ENCODE peak calls at places on chromosome 9, in six cellular contexts. Z is BJ; A is neural crest cell; I is CD8-positive, alpha-beta T cell; M is fibroblast of lung; V is endothelial cell. O is an unnamed sample.

GRCh38 chr9:137449931-137450537 is 8.9 kb upstream of the ENTPD8 start:
- DNase-seq in Z (no peak), A (no peak), I (peak), M (no peak), V (peak), O (no peak)

GRCh38 chr9:89483592-89484474 is 14.1 kb downstream of the SEMA4D start:
- DNase-seq in Z (no peak), A (no peak), I (peak), M (no peak), V (no peak), O (no peak)

GRCh38 chr9:87816041-87816440 is 66.6 kb upstream of the SPATA31E1 start:
- DNase-seq in Z (no peak), A (no peak), I (no peak), M (peak), V (no peak), O (no peak)

GRCh38 chr9:120477534-120478001 is 102.4 kb downstream of the CDK5RAP2 start:
- DNase-seq in Z (peak), A (peak), I (no peak), M (peak), V (peak), O (peak)

GRCh38 chr9:89352451-89352850 is 34.2 kb downstream of the SECISBP2 start:
- DNase-seq in Z (no peak), A (no peak), I (no peak), M (no peak), V (no peak), O (no peak)

GRCh38 chr9:87682618-87683017 is 43.3 kb upstream of the CTSL start:
- DNase-seq in Z (no peak), A (no peak), I (no peak), M (no peak), V (no peak), O (no peak)

GRCh38 chr9:81032831-81033230 is 656.5 kb downstream of the TLE1 start:
- DNase-seq in Z (no peak), A (peak), I (no peak), M (peak), V (no peak), O (no peak)

GRCh38 chr9:136625101-136626065 is 37.3 kb upstream of the EGFL7 start:
- DNase-seq in Z (no peak), A (no peak), I (no peak), M (peak), V (no peak), O (no peak)

GRCh38 chr9:76803083-76803482 is 38.8 kb downstream of the PCA3 start:
- DNase-seq in Z (no peak), A (no peak), I (no peak), M (no peak), V (no peak), O (no peak)

GRCh38 chr9:22228542-22228941 is 218.1 kb upstream of the DMRTA1 start:
- DNase-seq in Z (no peak), A (no peak), I (no peak), M (peak), V (no peak), O (no peak)
- TF ChIP-seq CTCF in Z (peak), A (peak), I (no peak), M (no peak), V (no peak), O (no peak)

DNA sequence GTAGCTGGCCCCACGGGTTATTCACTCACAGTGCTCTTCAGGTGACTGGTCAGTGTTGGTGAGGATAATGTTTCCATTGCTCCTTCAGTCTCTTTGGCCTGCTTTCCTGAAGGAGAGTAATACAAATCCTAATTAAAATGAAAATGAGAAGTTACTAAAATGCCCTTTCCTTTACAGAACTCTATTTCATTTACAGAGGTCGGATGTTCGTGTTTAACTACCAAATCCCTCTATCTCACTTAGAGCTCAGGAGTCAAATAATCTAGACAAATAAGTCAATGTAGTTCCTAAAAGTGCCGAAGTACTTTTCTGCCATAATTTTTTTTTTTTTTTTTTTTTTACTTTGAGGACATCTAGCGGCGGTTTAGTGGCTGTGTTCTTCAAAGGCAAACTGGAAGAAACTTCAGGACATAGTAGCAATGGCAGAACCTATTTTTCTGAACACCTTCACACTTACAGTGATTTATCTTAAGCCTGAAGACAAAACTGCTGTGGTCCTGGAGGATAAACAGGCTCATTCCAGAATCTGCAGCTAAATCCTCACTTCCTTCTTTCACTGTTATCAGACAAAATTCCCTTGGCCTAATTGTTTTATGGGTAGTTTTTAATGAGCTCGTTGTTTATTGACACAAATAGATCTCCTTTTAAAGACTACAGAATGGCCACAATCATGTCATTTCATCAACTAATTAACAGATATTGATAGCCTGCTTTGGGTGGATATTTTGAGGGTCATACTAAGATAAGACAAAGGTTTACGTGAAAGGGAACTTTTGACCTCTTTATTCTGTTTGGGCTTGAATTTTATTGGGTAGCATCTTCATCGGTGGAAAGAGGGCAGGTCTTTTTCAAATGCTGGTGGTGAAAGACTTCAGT is 207.6 kb upstream of the DMRTA1 start:
- DNase-seq in Z (no peak), A (no peak), I (no peak), M (peak), V (no peak), O (no peak)
- TF ChIP-seq CTCF in Z (peak), A (peak), I (no peak), M (peak), V (peak), O (no peak)

GRCh38 chr9:133582501-133583045 is 26.6 kb downstream of the FAM163B start:
- DNase-seq in Z (no peak), A (no peak), I (no peak), M (no peak), V (no peak), O (no peak)
- TF ChIP-seq CTCF in Z (no peak), A (no peak), I (no peak), M (no peak), V (no peak), O (no peak)

GRCh38 chr9:4600363-4600762 is 61.7 kb upstream of the PLPP6 start:
- DNase-seq in Z (no peak), A (no peak), I (no peak), M (no peak), V (no peak), O (no peak)
- TF ChIP-seq CTCF in Z (no peak), A (no peak), I (no peak), M (no peak), V (no peak), O (no peak)

GRCh38 chr9:130888146-130888885 is 8.3 kb downstream of the QRFP start:
- DNase-seq in Z (no peak), A (no peak), I (no peak), M (no peak), V (no peak), O (no peak)
- TF ChIP-seq CTCF in Z (no peak), A (no peak), I (no peak), M (no peak), V (no peak), O (no peak)

GRCh38 chr9:133982971-133983720 is 9.0 kb downstream of the VAV2 start:
- DNase-seq in Z (no peak), A (no peak), I (no peak), M (no peak), V (no peak), O (no peak)
- TF ChIP-seq CTCF in Z (no peak), A (no peak), I (no peak), M (no peak), V (no peak), O (no peak)

GRCh38 chr9:18824095-18824666 is 208.8 kb downstream of the SAXO1 start:
- DNase-seq in Z (no peak), A (no peak), I (no peak), M (no peak), V (no peak), O (no peak)
- TF ChIP-seq CTCF in Z (peak), A (peak), I (no peak), M (no peak), V (no peak), O (no peak)

DNA sequence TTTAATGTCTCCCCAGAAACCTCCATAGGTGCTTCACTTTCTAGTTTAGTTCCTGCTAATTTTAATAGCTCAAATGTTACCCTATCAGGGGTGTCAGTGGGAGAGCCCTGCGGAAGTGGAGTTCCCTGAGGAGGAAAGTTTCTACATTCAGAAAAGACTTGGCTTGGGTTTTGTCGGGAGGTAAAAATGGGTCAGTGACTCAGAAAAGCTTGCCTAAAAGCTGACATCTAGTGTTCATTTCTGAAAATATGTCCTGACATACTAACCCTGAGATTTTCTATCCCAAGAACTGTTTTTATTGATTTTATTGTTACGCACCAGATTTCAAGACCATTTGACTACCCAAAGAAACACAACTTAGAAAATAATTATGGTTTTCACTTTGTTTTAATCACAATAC is 40.9 kb upstream of the GLDC start:
- DNase-seq in Z (no peak), A (no peak), I (no peak), M (peak), V (no peak), O (no peak)
- TF ChIP-seq CTCF in Z (peak), A (no peak), I (no peak), M (no peak), V (no peak), O (no peak)

DNA sequence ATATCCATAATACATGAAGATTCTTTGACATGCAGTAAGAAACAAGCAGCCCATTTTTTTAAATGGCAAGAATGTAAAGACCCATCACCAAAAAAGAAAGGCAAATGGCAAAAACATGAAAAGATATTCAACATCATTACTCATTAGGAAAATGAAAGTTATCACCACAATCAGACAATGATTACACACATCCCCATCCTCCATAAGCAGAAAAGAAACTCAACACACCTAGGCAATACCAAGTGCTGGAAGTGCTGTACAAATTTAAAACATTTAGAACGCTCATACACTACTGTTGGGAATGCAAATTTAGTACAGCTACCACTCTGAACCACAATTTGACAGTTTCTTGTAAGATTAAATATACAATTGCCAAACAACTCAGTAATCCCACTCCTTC is 466.7 kb downstream of the ACTL7B start:
- DNase-seq in Z (no peak), A (no peak), I (no peak), M (no peak), V (no peak), O (no peak)
- TF ChIP-seq CTCF in Z (no peak), A (no peak), I (no peak), M (no peak), V (no peak), O (no peak)

O was measured in omental fat pad.